ENCODE peak calls at places on chromosomes 11 and 22, in ten cellular contexts. E, Y, Q, V, G, K, B, A, O and X are unnamed samples.

GRCh38 chr11:133947298-133947905 is 9.4 kb downstream of the IGSF9B start:
- DNase-seq in O (peak), B (peak), K (peak), E (no peak), A (peak), V (no peak), G (peak), Q (peak), Y (peak), X (peak)

GRCh38 chr22:28019881-28020861 is 101.1 kb upstream of the PITPNB start:
- DNase-seq in Q (peak), O (peak), A (peak), B (peak), Y (peak), K (peak), E (no peak), V (peak), G (peak), X (peak)

GRCh38 chr22:27746918-27747317 is 54.6 kb downstream of the MN1 start:
- DNase-seq in A (no peak), K (no peak), G (no peak), V (no peak), E (no peak), Q (no peak), O (no peak), B (no peak), Y (no peak), X (no peak)

GRCh38 chr11:30855383-30856006 is 269.3 kb upstream of the MPPED2 start:
- DNase-seq in Y (peak), A (no peak), G (peak), E (no peak), K (peak), Q (no peak), B (peak), V (peak), O (no peak), X (peak)

GRCh38 chr22:17578129-17578754 is 14.9 kb downstream of the SLC25A18 start:
- DNase-seq in B (no peak), E (no peak), K (peak), V (no peak), O (no peak), G (peak), Y (peak), A (no peak), Q (peak), X (peak)

GRCh38 chr22:31160328-31160978 is 471 bp downstream of the RNF185 start:
- DNase-seq in E (no peak), K (peak), G (peak), O (no peak), V (no peak), Q (no peak), B (no peak), A (no peak), Y (no peak), X (peak)

GRCh38 chr11:33690290-33691050 is 10.2 kb downstream of the C11orf91 start:
- DNase-seq in V (peak), B (peak), Y (peak), E (peak), A (no peak), Q (peak), K (peak), O (no peak), G (peak), X (peak)

GRCh38 chr11:78699606-78700005 is 124.9 kb upstream of the NARS2 start:
- DNase-seq in E (no peak), K (no peak), V (no peak), O (no peak), Y (no peak), B (no peak), Q (no peak), A (no peak), G (no peak), X (no peak)

GRCh38 chr11:121814962-121815361 is 301.1 kb downstream of the BLID start:
- DNase-seq in B (no peak), O (no peak), Y (no peak), K (peak), A (no peak), G (peak), E (no peak), Q (no peak), V (no peak), X (peak)

GRCh38 chr11:86606849-86607481 is 65.5 kb downstream of the ME3 start:
- DNase-seq in E (no peak), O (no peak), G (no peak), K (peak), B (peak), V (no peak), A (no peak), Y (no peak), Q (no peak), X (no peak)

GRCh38 chr11:105862736-105863367 is 159.2 kb downstream of the MSANTD4 start:
- DNase-seq in Q (no peak), G (peak), Y (peak), A (no peak), B (peak), E (no peak), K (peak), V (peak), O (peak), X (peak)

GRCh38 chr11:132028380-132029240 is 658.2 kb downstream of the NTM start:
- DNase-seq in A (no peak), B (peak), V (peak), Q (no peak), Y (peak), K (peak), E (no peak), O (peak), G (peak), X (peak)

GRCh38 chr22:46175631-46176030 is 25.3 kb downstream of the PPARA start:
- DNase-seq in K (peak), V (no peak), Q (no peak), O (no peak), G (peak), B (no peak), E (no peak), A (no peak), Y (no peak), X (peak)

GRCh38 chr11:74932797-74933196 is 16.1 kb downstream of the XRRA1 start:
- DNase-seq in E (no peak), A (no peak), Q (no peak), Y (no peak), V (no peak), K (peak), B (no peak), O (no peak), G (no peak), X (no peak)

GRCh38 chr11:113885897-113886296 is 10.5 kb upstream of the USP28 start:
- DNase-seq in E (no peak), G (no peak), B (no peak), V (no peak), A (no peak), Q (no peak), K (no peak), Y (no peak), O (no peak), X (no peak)

GRCh38 chr22:45007247-45007945 is 2.4 kb downstream of the PHF21B start:
- DNase-seq in Q (peak), K (peak), G (peak), A (no peak), Y (peak), O (no peak), V (no peak), B (peak), E (no peak), X (peak)